ENCODE peak calls at places on chromosomes 11 and 22, in seven cellular contexts. One of them, this sample, is unnamed.

GRCh38 chr11:32437406-32438345 is 2.3 kb upstream of the WT1 start:
- DNase-seq in activated T-helper 1 cell treated with anti-CD3 and anti-CD28 coated beads, Interleukin-12 subunit alpha, Interleukin-12 subunit beta, Interleukin-2, Interleukin-4 antibody, amounts not matched to agents 30 ng/mL and 10 ng/mL and 1 ng/mL, durations not matched to agents 14 hours and 24 hours and 36 hours: no peak
- DNase-seq in uterus: peak; percentile 54
- DNase-seq in HuH-7: no peak
- DNase-seq in hepatocyte: no peak
- DNase-seq in activated CD8-positive, alpha-beta memory T cell treated with anti-CD3 and anti-CD28 coated beads for 24 hours: no peak
- DNase-seq in tibial nerve: no peak
- DNase-seq in this sample: no peak

GRCh38 chr11:111736191-111736590 is 30.0 kb downstream of the PPP2R1B start:
- DNase-seq in uterus: peak; percentile 42
- DNase-seq in tibial nerve: no peak
- DNase-seq in hepatocyte: no peak
- DNase-seq in HuH-7: no peak
- DNase-seq in activated CD8-positive, alpha-beta memory T cell treated with anti-CD3 and anti-CD28 coated beads for 24 hours: no peak
- DNase-seq in activated T-helper 1 cell treated with anti-CD3 and anti-CD28 coated beads, Interleukin-12 subunit alpha, Interleukin-12 subunit beta, Interleukin-2, Interleukin-4 antibody, amounts not matched to agents 30 ng/mL and 10 ng/mL and 1 ng/mL, durations not matched to agents 14 hours and 24 hours and 36 hours: no peak
- DNase-seq in this sample: peak; percentile 68

GRCh38 chr11:44622721-44623258 is 57.3 kb downstream of the CD82 start:
- DNase-seq in tibial nerve: peak; percentile 2
- DNase-seq in activated T-helper 1 cell treated with anti-CD3 and anti-CD28 coated beads, Interleukin-12 subunit alpha, Interleukin-12 subunit beta, Interleukin-2, Interleukin-4 antibody, amounts not matched to agents 30 ng/mL and 10 ng/mL and 1 ng/mL, durations not matched to agents 14 hours and 24 hours and 36 hours: no peak
- DNase-seq in activated CD8-positive, alpha-beta memory T cell treated with anti-CD3 and anti-CD28 coated beads for 24 hours: peak; percentile 58
- DNase-seq in uterus: peak; percentile 8
- DNase-seq in hepatocyte: peak; percentile 3
- DNase-seq in HuH-7: no peak
- DNase-seq in this sample: peak; percentile 67

GRCh38 chr11:10743354-10744035 is 7.6 kb upstream of the CTR9 start:
- DNase-seq in activated CD8-positive, alpha-beta memory T cell treated with anti-CD3 and anti-CD28 coated beads for 24 hours: peak; percentile 63
- DNase-seq in uterus: no peak
- DNase-seq in tibial nerve: no peak
- DNase-seq in hepatocyte: peak; percentile 23
- DNase-seq in activated T-helper 1 cell treated with anti-CD3 and anti-CD28 coated beads, Interleukin-12 subunit alpha, Interleukin-12 subunit beta, Interleukin-2, Interleukin-4 antibody, amounts not matched to agents 30 ng/mL and 10 ng/mL and 1 ng/mL, durations not matched to agents 14 hours and 24 hours and 36 hours: peak; percentile 42
- DNase-seq in HuH-7: no peak
- DNase-seq in this sample: no peak

GRCh38 chr11:60625262-60625661 is 74.2 kb upstream of the MS4A8 start:
- DNase-seq in uterus: no peak
- DNase-seq in tibial nerve: peak; percentile 6
- DNase-seq in activated CD8-positive, alpha-beta memory T cell treated with anti-CD3 and anti-CD28 coated beads for 24 hours: no peak
- DNase-seq in hepatocyte: peak; percentile 34
- DNase-seq in HuH-7: no peak
- DNase-seq in activated T-helper 1 cell treated with anti-CD3 and anti-CD28 coated beads, Interleukin-12 subunit alpha, Interleukin-12 subunit beta, Interleukin-2, Interleukin-4 antibody, amounts not matched to agents 30 ng/mL and 10 ng/mL and 1 ng/mL, durations not matched to agents 14 hours and 24 hours and 36 hours: no peak
- DNase-seq in this sample: no peak

GRCh38 chr22:38414009-38414395 is 41.0 kb downstream of the KCNJ4 start:
- DNase-seq in activated T-helper 1 cell treated with anti-CD3 and anti-CD28 coated beads, Interleukin-12 subunit alpha, Interleukin-12 subunit beta, Interleukin-2, Interleukin-4 antibody, amounts not matched to agents 30 ng/mL and 10 ng/mL and 1 ng/mL, durations not matched to agents 14 hours and 24 hours and 36 hours: no peak
- DNase-seq in hepatocyte: no peak
- DNase-seq in activated CD8-positive, alpha-beta memory T cell treated with anti-CD3 and anti-CD28 coated beads for 24 hours: no peak
- DNase-seq in tibial nerve: no peak
- DNase-seq in uterus: peak; percentile 14
- DNase-seq in HuH-7: no peak
- DNase-seq in this sample: peak; percentile 76

GRCh38 chr11:64760759-64761417 is 1.1 kb upstream of the PYGM start:
- DNase-seq in tibial nerve: no peak
- DNase-seq in hepatocyte: no peak
- DNase-seq in HuH-7: no peak
- DNase-seq in uterus: no peak
- DNase-seq in activated T-helper 1 cell treated with anti-CD3 and anti-CD28 coated beads, Interleukin-12 subunit alpha, Interleukin-12 subunit beta, Interleukin-2, Interleukin-4 antibody, amounts not matched to agents 30 ng/mL and 10 ng/mL and 1 ng/mL, durations not matched to agents 14 hours and 24 hours and 36 hours: no peak
- DNase-seq in activated CD8-positive, alpha-beta memory T cell treated with anti-CD3 and anti-CD28 coated beads for 24 hours: no peak
- DNase-seq in this sample: peak; percentile 59

GRCh38 chr22:48106215-48106614 is 1343.8 kb downstream of the TBC1D22A start:
- DNase-seq in hepatocyte: no peak
- DNase-seq in uterus: no peak
- DNase-seq in activated CD8-positive, alpha-beta memory T cell treated with anti-CD3 and anti-CD28 coated beads for 24 hours: no peak
- DNase-seq in activated T-helper 1 cell treated with anti-CD3 and anti-CD28 coated beads, Interleukin-12 subunit alpha, Interleukin-12 subunit beta, Interleukin-2, Interleukin-4 antibody, amounts not matched to agents 30 ng/mL and 10 ng/mL and 1 ng/mL, durations not matched to agents 14 hours and 24 hours and 36 hours: no peak
- DNase-seq in tibial nerve: no peak
- DNase-seq in HuH-7: no peak
- DNase-seq in this sample: peak; percentile 60

GRCh38 chr11:118785362-118785761 is 5.6 kb downstream of the DDX6 start:
- DNase-seq in activated CD8-positive, alpha-beta memory T cell treated with anti-CD3 and anti-CD28 coated beads for 24 hours: no peak
- DNase-seq in HuH-7: no peak
- DNase-seq in tibial nerve: no peak
- DNase-seq in uterus: no peak
- DNase-seq in activated T-helper 1 cell treated with anti-CD3 and anti-CD28 coated beads, Interleukin-12 subunit alpha, Interleukin-12 subunit beta, Interleukin-2, Interleukin-4 antibody, amounts not matched to agents 30 ng/mL and 10 ng/mL and 1 ng/mL, durations not matched to agents 14 hours and 24 hours and 36 hours: no peak
- DNase-seq in hepatocyte: peak; percentile 17
- DNase-seq in this sample: no peak

GRCh38 chr11:109957601-109958000 is 135.6 kb upstream of the ZC3H12C start:
- DNase-seq in HuH-7: no peak
- DNase-seq in activated T-helper 1 cell treated with anti-CD3 and anti-CD28 coated beads, Interleukin-12 subunit alpha, Interleukin-12 subunit beta, Interleukin-2, Interleukin-4 antibody, amounts not matched to agents 30 ng/mL and 10 ng/mL and 1 ng/mL, durations not matched to agents 14 hours and 24 hours and 36 hours: no peak
- DNase-seq in tibial nerve: no peak
- DNase-seq in hepatocyte: no peak
- DNase-seq in activated CD8-positive, alpha-beta memory T cell treated with anti-CD3 and anti-CD28 coated beads for 24 hours: no peak
- DNase-seq in uterus: no peak
- DNase-seq in this sample: no peak

GRCh38 chr22:41286639-41287091 is 678 bp upstream of the RANGAP1 start:
- DNase-seq in hepatocyte: peak; percentile 35
- DNase-seq in activated T-helper 1 cell treated with anti-CD3 and anti-CD28 coated beads, Interleukin-12 subunit alpha, Interleukin-12 subunit beta, Interleukin-2, Interleukin-4 antibody, amounts not matched to agents 30 ng/mL and 10 ng/mL and 1 ng/mL, durations not matched to agents 14 hours and 24 hours and 36 hours: no peak
- DNase-seq in HuH-7: no peak
- DNase-seq in uterus: no peak
- DNase-seq in tibial nerve: peak; percentile 16
- DNase-seq in activated CD8-positive, alpha-beta memory T cell treated with anti-CD3 and anti-CD28 coated beads for 24 hours: peak; percentile 77
- DNase-seq in this sample: no peak

GRCh38 chr22:42500836-42501179 is 18.8 kb downstream of the RRP7A start:
- DNase-seq in hepatocyte: no peak
- DNase-seq in tibial nerve: no peak
- DNase-seq in activated CD8-positive, alpha-beta memory T cell treated with anti-CD3 and anti-CD28 coated beads for 24 hours: no peak
- DNase-seq in activated T-helper 1 cell treated with anti-CD3 and anti-CD28 coated beads, Interleukin-12 subunit alpha, Interleukin-12 subunit beta, Interleukin-2, Interleukin-4 antibody, amounts not matched to agents 30 ng/mL and 10 ng/mL and 1 ng/mL, durations not matched to agents 14 hours and 24 hours and 36 hours: no peak
- DNase-seq in HuH-7: no peak
- DNase-seq in uterus: peak; percentile 38
- DNase-seq in this sample: no peak

GRCh38 chr22:29944339-29944738 is 61.4 kb downstream of the MTMR3 start:
- DNase-seq in hepatocyte: no peak
- DNase-seq in HuH-7: no peak
- DNase-seq in activated CD8-positive, alpha-beta memory T cell treated with anti-CD3 and anti-CD28 coated beads for 24 hours: no peak
- DNase-seq in uterus: no peak
- DNase-seq in tibial nerve: no peak
- DNase-seq in activated T-helper 1 cell treated with anti-CD3 and anti-CD28 coated beads, Interleukin-12 subunit alpha, Interleukin-12 subunit beta, Interleukin-2, Interleukin-4 antibody, amounts not matched to agents 30 ng/mL and 10 ng/mL and 1 ng/mL, durations not matched to agents 14 hours and 24 hours and 36 hours: no peak
- DNase-seq in this sample: no peak

GRCh38 chr11:2975594-2975993 is 16.5 kb downstream of the NAP1L4 start:
- DNase-seq in uterus: no peak
- DNase-seq in tibial nerve: no peak
- DNase-seq in HuH-7: no peak
- DNase-seq in hepatocyte: peak; percentile 39
- DNase-seq in activated T-helper 1 cell treated with anti-CD3 and anti-CD28 coated beads, Interleukin-12 subunit alpha, Interleukin-12 subunit beta, Interleukin-2, Interleukin-4 antibody, amounts not matched to agents 30 ng/mL and 10 ng/mL and 1 ng/mL, durations not matched to agents 14 hours and 24 hours and 36 hours: peak; percentile 14
- DNase-seq in activated CD8-positive, alpha-beta memory T cell treated with anti-CD3 and anti-CD28 coated beads for 24 hours: peak; percentile 66
- DNase-seq in this sample: no peak

GRCh38 chr22:19710020-19710768 is 4.1 kb upstream of the SEPTIN5 start:
- DNase-seq in tibial nerve: no peak
- DNase-seq in HuH-7: no peak
- DNase-seq in activated T-helper 1 cell treated with anti-CD3 and anti-CD28 coated beads, Interleukin-12 subunit alpha, Interleukin-12 subunit beta, Interleukin-2, Interleukin-4 antibody, amounts not matched to agents 30 ng/mL and 10 ng/mL and 1 ng/mL, durations not matched to agents 14 hours and 24 hours and 36 hours: no peak
- DNase-seq in activated CD8-positive, alpha-beta memory T cell treated with anti-CD3 and anti-CD28 coated beads for 24 hours: no peak
- DNase-seq in hepatocyte: no peak
- DNase-seq in uterus: peak; percentile 13
- DNase-seq in this sample: no peak

GRCh38 chr11:86091566-86091965 is 22.7 kb upstream of the PICALM start:
- DNase-seq in activated CD8-positive, alpha-beta memory T cell treated with anti-CD3 and anti-CD28 coated beads for 24 hours: no peak
- DNase-seq in tibial nerve: no peak
- DNase-seq in HuH-7: no peak
- DNase-seq in hepatocyte: no peak
- DNase-seq in activated T-helper 1 cell treated with anti-CD3 and anti-CD28 coated beads, Interleukin-12 subunit alpha, Interleukin-12 subunit beta, Interleukin-2, Interleukin-4 antibody, amounts not matched to agents 30 ng/mL and 10 ng/mL and 1 ng/mL, durations not matched to agents 14 hours and 24 hours and 36 hours: no peak
- DNase-seq in uterus: no peak
- DNase-seq in this sample: no peak

GRCh38 chr11:113584371-113584770 is 109.2 kb upstream of the DRD2 start:
- DNase-seq in uterus: no peak
- DNase-seq in activated T-helper 1 cell treated with anti-CD3 and anti-CD28 coated beads, Interleukin-12 subunit alpha, Interleukin-12 subunit beta, Interleukin-2, Interleukin-4 antibody, amounts not matched to agents 30 ng/mL and 10 ng/mL and 1 ng/mL, durations not matched to agents 14 hours and 24 hours and 36 hours: no peak
- DNase-seq in activated CD8-positive, alpha-beta memory T cell treated with anti-CD3 and anti-CD28 coated beads for 24 hours: no peak
- DNase-seq in tibial nerve: no peak
- DNase-seq in hepatocyte: no peak
- DNase-seq in HuH-7: no peak
- DNase-seq in this sample: no peak

This sample was measured in mesenteric fat pad.